ENCODE peak calls at places on chromosomes 5 and 9, in five cellular contexts. H, Q, A, M and Y are unnamed samples.

GRCh38 chr9:82117025-82117424 is 128.5 kb downstream of the SPATA31D1 start:
- DNase-seq in H (no peak), Q (no peak), A (no peak), M (no peak), Y (no peak)

GRCh38 chr5:131530706-131531331 is 104.2 kb downstream of the RAPGEF6 start:
- DNase-seq in H (no peak), Q (peak), A (no peak), M (no peak), Y (no peak)

GRCh38 chr5:98794414-98795080 is 21.1 kb downstream of the RGMB start:
- DNase-seq in H (no peak), Q (no peak), A (no peak), M (no peak), Y (no peak)

GRCh38 chr5:149857499-149857898 is 87.1 kb downstream of the PDE6A start:
- DNase-seq in H (no peak), Q (no peak), A (no peak), M (peak), Y (no peak)

GRCh38 chr9:114164191-114164794 is 9.0 kb downstream of the COL27A1 start:
- DNase-seq in H (no peak), Q (no peak), A (no peak), M (no peak), Y (no peak)

GRCh38 chr5:159022178-159022556 is 77.5 kb downstream of the EBF1 start:
- DNase-seq in H (peak), Q (peak), A (no peak), M (peak), Y (peak)

GRCh38 chr9:133581553-133582343 is 27.4 kb downstream of the FAM163B start:
- DNase-seq in H (no peak), Q (peak), A (no peak), M (no peak), Y (no peak)

GRCh38 chr5:132224721-132225120 is 2.9 kb downstream of the P4HA2 start:
- DNase-seq in H (no peak), Q (peak), A (no peak), M (peak), Y (peak)

GRCh38 chr9:97573482-97574073 is 59.6 kb downstream of the TSTD2 start:
- DNase-seq in H (no peak), Q (peak), A (no peak), M (no peak), Y (peak)

GRCh38 chr9:124306098-124306735 is 48.5 kb downstream of the NEK6 start:
- DNase-seq in H (no peak), Q (peak), A (no peak), M (no peak), Y (no peak)

GRCh38 chr5:178232124-178232919 is at the start of gene PHYKPL:
- DNase-seq in H (peak), Q (peak), A (peak), M (peak), Y (peak)

GRCh38 chr9:69176446-69177135 is 2.5 kb downstream of the TJP2 start:
- DNase-seq in H (no peak), Q (no peak), A (no peak), M (no peak), Y (no peak)

GRCh38 chr9:131405858-131406566 is 12.1 kb downstream of the PRRC2B start:
- DNase-seq in H (no peak), Q (no peak), A (no peak), M (no peak), Y (no peak)

GRCh38 chr5:2906302-2907090 is 155.0 kb upstream of the IRX2 start:
- DNase-seq in H (no peak), Q (no peak), A (no peak), M (no peak), Y (no peak)

GRCh38 chr5:36535390-36535789 is 71.0 kb upstream of the SLC1A3 start:
- DNase-seq in H (no peak), Q (no peak), A (no peak), M (no peak), Y (no peak)

GRCh38 chr9:135144581-135145108 is 57.2 kb downstream of the OLFM1 start:
- DNase-seq in H (no peak), Q (no peak), A (no peak), M (no peak), Y (no peak)

GRCh38 chr5:55533806-55534435 is 843 bp downstream of the PLPP1 start:
- DNase-seq in H (peak), Q (peak), A (no peak), M (peak), Y (no peak)

GRCh38 chr9:137380606-137381005 is 42.4 kb downstream of the EXD3 start:
- DNase-seq in H (no peak), Q (no peak), A (no peak), M (no peak), Y (peak)

GRCh38 chr5:169445191-169445590 is 138.4 kb upstream of the SPDL1 start:
- DNase-seq in H (no peak), Q (no peak), A (no peak), M (no peak), Y (no peak)

GRCh38 chr5:180046656-180047055 is 24.9 kb downstream of the RNF130 start:
- DNase-seq in H (no peak), Q (no peak), A (no peak), M (no peak), Y (no peak)

GRCh38 chr5:140251527-140251973 is 51.4 kb downstream of the PFDN1 start:
- DNase-seq in H (no peak), Q (peak), A (peak), M (no peak), Y (no peak)

GRCh38 chr9:7799234-7799933 is at the start of gene DMAC1:
- DNase-seq in H (peak), Q (peak), A (peak), M (peak), Y (peak)

GRCh38 chr9:99472916-99473245 is 250.8 kb downstream of the SEC61B start:
- DNase-seq in H (no peak), Q (no peak), A (no peak), M (no peak), Y (no peak)

GRCh38 chr9:3992924-3993323 is 306.9 kb downstream of the GLIS3 start:
- DNase-seq in H (no peak), Q (peak), A (no peak), M (no peak), Y (no peak)

GRCh38 chr9:98217255-98217654 is 24.8 kb upstream of the CORO2A start:
- DNase-seq in H (no peak), Q (no peak), A (no peak), M (no peak), Y (no peak)

GRCh38 chr9:111582888-111583287 is 16.6 kb downstream of the PTGR1 start:
- DNase-seq in H (no peak), Q (peak), A (no peak), M (no peak), Y (no peak)

GRCh38 chr5:125976421-125977060 is 446.7 kb upstream of the GRAMD2B start:
- DNase-seq in H (no peak), Q (no peak), A (no peak), M (no peak), Y (no peak)

GRCh38 chr9:70170151-70170795 is 88.5 kb upstream of the SMC5 start:
- DNase-seq in H (peak), Q (no peak), A (no peak), M (no peak), Y (no peak)

GRCh38 chr5:143297756-143298155 is 105.7 kb downstream of the NR3C1 start:
- DNase-seq in H (no peak), Q (peak), A (no peak), M (no peak), Y (no peak)

GRCh38 chr5:55231476-55232193 is 1.8 kb downstream of the CCNO start:
- DNase-seq in H (peak), Q (no peak), A (no peak), M (no peak), Y (peak)

GRCh38 chr9:111715471-111715870 is 54.1 kb downstream of the GNG10 start:
- DNase-seq in H (no peak), Q (peak), A (no peak), M (no peak), Y (no peak)

GRCh38 chr5:171323806-171324632 is 15.0 kb downstream of the TLX3 start:
- DNase-seq in H (no peak), Q (no peak), A (no peak), M (no peak), Y (no peak)

GRCh38 chr9:7165350-7165937 is 407.7 kb downstream of the KDM4C start:
- DNase-seq in H (no peak), Q (no peak), A (no peak), M (no peak), Y (no peak)

GRCh38 chr9:89596937-89597555 is 7.8 kb upstream of the GADD45G start:
- DNase-seq in H (no peak), Q (no peak), A (no peak), M (no peak), Y (no peak)

GRCh38 chr9:107688728-107689127 is 199.2 kb upstream of the KLF4 start:
- DNase-seq in H (no peak), Q (no peak), A (no peak), M (no peak), Y (no peak)

GRCh38 chr5:146751054-146751453 is 127.5 kb downstream of the PPP2R2B start:
- DNase-seq in H (no peak), Q (no peak), A (no peak), M (no peak), Y (peak)

GRCh38 chr9:72914750-72915149 is 38.1 kb downstream of the ALDH1A1 start:
- DNase-seq in H (no peak), Q (no peak), A (no peak), M (no peak), Y (no peak)